ENCODE peak calls at places on chromosome 13, in ten cellular contexts. R, O, E, N, L, Z, D, S, J and A are unnamed samples.
A peak's percentile ranks its signal among the peaks of the same experiment; 100 is the strongest.

GRCh38 chr13:98345103-98345899 is 168.2 kb upstream of the RNF113B start:
- DNase-seq in Z (no peak), O (peak; percentile 20), N (no peak), J (no peak), E (no peak), S (no peak), R (no peak), D (no peak), L (peak; percentile 14), A (no peak)

GRCh38 chr13:29749401-29750177 is 100.8 kb downstream of the UBL3 start:
- DNase-seq in S (no peak), E (no peak), N (no peak), R (no peak), Z (no peak), D (peak; percentile 80), O (no peak), J (no peak), L (no peak), A (peak; percentile 49)

GRCh38 chr13:95956589-95957148 is 96.5 kb downstream of the UGGT2 start:
- DNase-seq in J (no peak), N (no peak), O (peak; percentile 22), L (no peak), Z (no peak), D (peak; percentile 9), E (peak; percentile 6), S (peak; percentile 11), R (no peak), A (peak; percentile 20)

GRCh38 chr13:34358811-34359513 is 541.0 kb downstream of the RFC3 start:
- DNase-seq in J (no peak), Z (no peak), O (peak; percentile 52), N (no peak), L (no peak), R (no peak), E (peak; percentile 36), S (peak; percentile 86), D (peak; percentile 82), A (peak; percentile 90)

GRCh38 chr13:40283666-40284065 is 382.8 kb downstream of the FOXO1 start:
- DNase-seq in R (no peak), L (no peak), S (no peak), D (no peak), O (no peak), Z (no peak), N (no peak), E (no peak), J (no peak), A (no peak)

GRCh38 chr13:27022571-27023311 is 148.9 kb downstream of the USP12 start:
- DNase-seq in N (peak; percentile 23), E (peak; percentile 9), Z (peak; percentile 71), O (peak; percentile 49), R (no peak), S (peak; percentile 43), L (no peak), D (peak; percentile 50), J (no peak), A (peak; percentile 95)

GRCh38 chr13:48773531-48774275 is 120.0 kb downstream of the CYSLTR2 start:
- DNase-seq in E (no peak), Z (no peak), J (no peak), L (no peak), R (no peak), O (no peak), N (no peak), D (no peak), S (peak; percentile 21), A (no peak)

GRCh38 chr13:107480130-107480529 is 735.2 kb downstream of the LIG4 start:
- DNase-seq in O (no peak), N (no peak), J (no peak), E (no peak), L (no peak), R (no peak), D (no peak), S (no peak), Z (no peak), A (no peak)

GRCh38 chr13:91375119-91375729 is 23.2 kb upstream of the GPC5 start:
- DNase-seq in O (peak; percentile 35), D (peak; percentile 17), L (peak; percentile 64), J (no peak), R (no peak), N (no peak), S (peak; percentile 7), E (no peak), Z (no peak), A (peak; percentile 2)

GRCh38 chr13:106589716-106590115 is 21.8 kb upstream of the ARGLU1 start:
- DNase-seq in R (no peak), E (no peak), J (no peak), D (peak; percentile 53), L (no peak), N (no peak), S (no peak), O (no peak), Z (no peak), A (peak; percentile 28)